ENCODE peak calls at places on chromosomes 5 and 9, in eight cellular contexts. One of them, this sample, is unnamed. For H3K4me1, the result is how much of the 10 kb centered on the place peaks cover.

GRCh38 chr5:180072556-180072955 is 997 bp upstream of the RNF130 start:
- DNase-seq in pancreas: peak
- DNase-seq in ovary: peak
- DNase-seq in mucosa of descending colon: peak
- DNase-seq in endothelial cell of umbilical vein: no peak
- DNase-seq in aorta: no peak
- DNase-seq in heart right ventricle: no peak
- DNase-seq in testis: peak
- DNase-seq in this sample: no peak

GRCh38 chr5:158543539-158544387 is 556.0 kb downstream of the EBF1 start:
- DNase-seq in pancreas: no peak
- DNase-seq in ovary: no peak
- DNase-seq in mucosa of descending colon: no peak
- DNase-seq in endothelial cell of umbilical vein: no peak
- DNase-seq in aorta: no peak
- DNase-seq in heart right ventricle: no peak
- DNase-seq in testis: no peak
- DNase-seq in this sample: no peak

GRCh38 chr9:36136277-36136893 is at the start of gene GLIPR2:
- DNase-seq in pancreas: peak
- DNase-seq in ovary: peak
- DNase-seq in mucosa of descending colon: peak
- DNase-seq in endothelial cell of umbilical vein: peak
- DNase-seq in aorta: peak
- DNase-seq in heart right ventricle: peak
- DNase-seq in testis: peak
- DNase-seq in this sample: peak

GRCh38 chr9:72661401-72662135 is 140.2 kb downstream of the TMC1 start:
- DNase-seq in pancreas: no peak
- DNase-seq in ovary: no peak
- DNase-seq in mucosa of descending colon: no peak
- DNase-seq in endothelial cell of umbilical vein: no peak
- DNase-seq in aorta: no peak
- DNase-seq in heart right ventricle: no peak
- DNase-seq in testis: no peak
- DNase-seq in this sample: no peak

GRCh38 chr9:133360400-133361393 is 4.3 kb downstream of the SURF2 start:
- DNase-seq in pancreas: peak
- DNase-seq in ovary: peak
- DNase-seq in mucosa of descending colon: peak
- DNase-seq in endothelial cell of umbilical vein: no peak
- DNase-seq in aorta: no peak
- DNase-seq in heart right ventricle: no peak
- DNase-seq in testis: no peak
- DNase-seq in this sample: no peak

GRCh38 chr5:149636861-149637246 is 55.6 kb downstream of the ARHGEF37 start:
- DNase-seq in pancreas: peak
- DNase-seq in ovary: peak
- DNase-seq in mucosa of descending colon: no peak
- DNase-seq in endothelial cell of umbilical vein: peak
- DNase-seq in aorta: peak
- DNase-seq in heart right ventricle: no peak
- DNase-seq in testis: peak
- DNase-seq in this sample: peak

GRCh38 chr5:64462391-64462790 is 43.4 kb upstream of the RGS7BP start:
- DNase-seq in pancreas: no peak
- DNase-seq in ovary: no peak
- DNase-seq in mucosa of descending colon: no peak
- DNase-seq in endothelial cell of umbilical vein: no peak
- DNase-seq in aorta: no peak
- DNase-seq in heart right ventricle: no peak
- DNase-seq in testis: no peak
- DNase-seq in this sample: no peak

GRCh38 chr9:120390637-120391190 is 189.3 kb downstream of the CDK5RAP2 start:
- DNase-seq in pancreas: no peak
- DNase-seq in ovary: no peak
- DNase-seq in mucosa of descending colon: no peak
- DNase-seq in endothelial cell of umbilical vein: no peak
- DNase-seq in aorta: no peak
- DNase-seq in heart right ventricle: no peak
- DNase-seq in testis: no peak
- DNase-seq in this sample: no peak

GRCh38 chr5:180313677-180314076 is 21.8 kb upstream of the MAPK9 start:
- DNase-seq in pancreas: peak
- DNase-seq in ovary: peak
- DNase-seq in mucosa of descending colon: peak
- DNase-seq in endothelial cell of umbilical vein: peak
- DNase-seq in aorta: peak
- DNase-seq in heart right ventricle: peak
- DNase-seq in testis: peak
- DNase-seq in this sample: no peak

GRCh38 chr5:158471179-158471924 is 612.4 kb upstream of the CLINT1 start:
- DNase-seq in pancreas: no peak
- DNase-seq in ovary: no peak
- DNase-seq in mucosa of descending colon: no peak
- DNase-seq in endothelial cell of umbilical vein: no peak
- DNase-seq in aorta: no peak
- DNase-seq in heart right ventricle: no peak
- DNase-seq in testis: no peak
- DNase-seq in this sample: no peak

GRCh38 chr9:4318741-4319140 is 18.9 kb upstream of the GLIS3 start:
- DNase-seq in pancreas: no peak
- DNase-seq in ovary: no peak
- DNase-seq in mucosa of descending colon: no peak
- DNase-seq in endothelial cell of umbilical vein: peak
- DNase-seq in aorta: no peak
- DNase-seq in heart right ventricle: no peak
- DNase-seq in testis: no peak
- DNase-seq in this sample: no peak

GRCh38 chr5:151686673-151687378 is at the start of gene SPARC:
- DNase-seq in pancreas: no peak
- DNase-seq in ovary: peak
- DNase-seq in mucosa of descending colon: peak
- DNase-seq in endothelial cell of umbilical vein: peak
- DNase-seq in aorta: peak
- DNase-seq in heart right ventricle: peak
- DNase-seq in testis: peak
- DNase-seq in this sample: peak

GRCh38 chr5:26121343-26121742 is 917.0 kb downstream of the CDH9 start:
- DNase-seq in pancreas: no peak
- DNase-seq in ovary: no peak
- DNase-seq in mucosa of descending colon: no peak
- DNase-seq in endothelial cell of umbilical vein: no peak
- DNase-seq in aorta: no peak
- DNase-seq in heart right ventricle: no peak
- DNase-seq in testis: peak
- DNase-seq in this sample: peak

GRCh38 chr5:55234171-55234700 is 828 bp upstream of the CCNO start:
- DNase-seq in pancreas: peak
- DNase-seq in ovary: peak
- DNase-seq in mucosa of descending colon: peak
- DNase-seq in endothelial cell of umbilical vein: peak
- DNase-seq in aorta: peak
- DNase-seq in heart right ventricle: peak
- DNase-seq in testis: peak
- DNase-seq in this sample: peak

GRCh38 chr5:137279631-137280236 is 219.4 kb downstream of the SPOCK1 start:
- DNase-seq in pancreas: no peak
- DNase-seq in ovary: no peak
- DNase-seq in mucosa of descending colon: no peak
- DNase-seq in endothelial cell of umbilical vein: no peak
- DNase-seq in aorta: no peak
- DNase-seq in heart right ventricle: no peak
- DNase-seq in testis: no peak
- DNase-seq in this sample: no peak

GRCh38 chr5:127281609-127282008 is 9.0 kb upstream of the MEGF10 start:
- DNase-seq in pancreas: peak
- DNase-seq in ovary: no peak
- DNase-seq in mucosa of descending colon: no peak
- DNase-seq in endothelial cell of umbilical vein: no peak
- DNase-seq in aorta: no peak
- DNase-seq in heart right ventricle: no peak
- DNase-seq in testis: no peak
- DNase-seq in this sample: no peak

GRCh38 chr9:110753734-110754231 is 85.2 kb downstream of the MUSK start:
- DNase-seq in pancreas: no peak
- DNase-seq in ovary: no peak
- DNase-seq in mucosa of descending colon: no peak
- DNase-seq in endothelial cell of umbilical vein: no peak
- DNase-seq in aorta: no peak
- DNase-seq in heart right ventricle: no peak
- DNase-seq in testis: no peak
- DNase-seq in this sample: no peak

GRCh38 chr5:139654875-139655491 is 6.8 kb downstream of the CXXC5 start:
- DNase-seq in pancreas: peak
- DNase-seq in ovary: no peak
- DNase-seq in mucosa of descending colon: peak
- DNase-seq in endothelial cell of umbilical vein: no peak
- DNase-seq in aorta: no peak
- DNase-seq in heart right ventricle: no peak
- DNase-seq in testis: no peak
- DNase-seq in this sample: no peak
- H3K4me1 ChIP-seq in pancreas: half or more
- H3K4me1 ChIP-seq in ovary: under half
- H3K4me1 ChIP-seq in mucosa of descending colon: half or more
- H3K4me1 ChIP-seq in endothelial cell of umbilical vein: under half
- H3K4me1 ChIP-seq in aorta: under half
- H3K4me1 ChIP-seq in heart right ventricle: half or more
- H3K4me1 ChIP-seq in testis: half or more
- H3K4me1 ChIP-seq in this sample: under half

GRCh38 chr5:40680741-40681350 is 1.1 kb downstream of the PTGER4 start:
- DNase-seq in pancreas: no peak
- DNase-seq in ovary: no peak
- DNase-seq in mucosa of descending colon: peak
- DNase-seq in endothelial cell of umbilical vein: peak
- DNase-seq in aorta: peak
- DNase-seq in heart right ventricle: no peak
- DNase-seq in testis: peak
- DNase-seq in this sample: no peak

GRCh38 chr5:40683351-40683750 is 3.6 kb downstream of the PTGER4 start:
- DNase-seq in pancreas: no peak
- DNase-seq in ovary: no peak
- DNase-seq in mucosa of descending colon: no peak
- DNase-seq in endothelial cell of umbilical vein: no peak
- DNase-seq in aorta: no peak
- DNase-seq in heart right ventricle: no peak
- DNase-seq in testis: no peak
- DNase-seq in this sample: no peak

GRCh38 chr5:40681351-40682311 is 1.9 kb downstream of the PTGER4 start:
- DNase-seq in pancreas: peak
- DNase-seq in ovary: no peak
- DNase-seq in mucosa of descending colon: peak
- DNase-seq in endothelial cell of umbilical vein: peak
- DNase-seq in aorta: peak
- DNase-seq in heart right ventricle: no peak
- DNase-seq in testis: peak
- DNase-seq in this sample: no peak

GRCh38 chr5:40679998-40680681 is 425 bp downstream of the PTGER4 start:
- DNase-seq in pancreas: peak
- DNase-seq in ovary: no peak
- DNase-seq in mucosa of descending colon: peak
- DNase-seq in endothelial cell of umbilical vein: no peak
- DNase-seq in aorta: peak
- DNase-seq in heart right ventricle: no peak
- DNase-seq in testis: no peak
- DNase-seq in this sample: no peak

GRCh38 chr5:40682431-40683017 is 2.8 kb downstream of the PTGER4 start:
- DNase-seq in pancreas: no peak
- DNase-seq in ovary: no peak
- DNase-seq in mucosa of descending colon: no peak
- DNase-seq in endothelial cell of umbilical vein: peak
- DNase-seq in aorta: no peak
- DNase-seq in heart right ventricle: no peak
- DNase-seq in testis: no peak
- DNase-seq in this sample: no peak
- H3K4me1 ChIP-seq in pancreas: under half
- H3K4me1 ChIP-seq in ovary: under half
- H3K4me1 ChIP-seq in mucosa of descending colon: under half
- H3K4me1 ChIP-seq in endothelial cell of umbilical vein: under half
- H3K4me1 ChIP-seq in aorta: under half
- H3K4me1 ChIP-seq in heart right ventricle: under half
- H3K4me1 ChIP-seq in testis: under half
- H3K4me1 ChIP-seq in this sample: under half

DNA sequence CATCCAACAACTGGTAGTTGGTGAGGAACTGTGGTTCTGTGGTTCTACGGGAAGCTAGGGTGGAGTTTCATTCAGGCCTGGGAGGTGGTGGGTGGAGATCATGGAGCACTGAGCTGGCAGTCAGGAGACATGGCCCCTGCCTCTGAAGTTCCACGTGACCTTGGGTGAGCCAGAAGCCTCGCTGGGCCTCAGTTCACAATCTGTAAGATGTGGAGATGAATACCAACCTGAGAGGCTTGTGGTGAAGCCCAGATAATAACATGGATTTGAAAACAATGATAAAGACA is 177.9 kb downstream of the MACROH2A1 start:
- DNase-seq in pancreas: no peak
- DNase-seq in ovary: no peak
- DNase-seq in mucosa of descending colon: no peak
- DNase-seq in endothelial cell of umbilical vein: no peak
- DNase-seq in aorta: no peak
- DNase-seq in heart right ventricle: no peak
- DNase-seq in testis: no peak
- DNase-seq in this sample: no peak
- H3K4me1 ChIP-seq in pancreas: under half
- H3K4me1 ChIP-seq in ovary: under half
- H3K4me1 ChIP-seq in mucosa of descending colon: under half
- H3K4me1 ChIP-seq in endothelial cell of umbilical vein: under half
- H3K4me1 ChIP-seq in aorta: under half
- H3K4me1 ChIP-seq in heart right ventricle: under half
- H3K4me1 ChIP-seq in testis: under half
- H3K4me1 ChIP-seq in this sample: under half

GRCh38 chr9:99249619-99250018 is 27.5 kb downstream of the SEC61B start:
- DNase-seq in pancreas: no peak
- DNase-seq in ovary: no peak
- DNase-seq in mucosa of descending colon: no peak
- DNase-seq in endothelial cell of umbilical vein: no peak
- DNase-seq in aorta: no peak
- DNase-seq in heart right ventricle: no peak
- DNase-seq in testis: no peak
- DNase-seq in this sample: no peak

GRCh38 chr9:99253772-99254431 is 31.8 kb downstream of the SEC61B start:
- DNase-seq in pancreas: peak
- DNase-seq in ovary: no peak
- DNase-seq in mucosa of descending colon: peak
- DNase-seq in endothelial cell of umbilical vein: no peak
- DNase-seq in aorta: no peak
- DNase-seq in heart right ventricle: no peak
- DNase-seq in testis: no peak
- DNase-seq in this sample: no peak

GRCh38 chr9:99251157-99251556 is 29.1 kb downstream of the SEC61B start:
- DNase-seq in pancreas: no peak
- DNase-seq in ovary: no peak
- DNase-seq in mucosa of descending colon: no peak
- DNase-seq in endothelial cell of umbilical vein: no peak
- DNase-seq in aorta: no peak
- DNase-seq in heart right ventricle: no peak
- DNase-seq in testis: no peak
- DNase-seq in this sample: no peak

GRCh38 chr9:99255651-99256050 is 33.6 kb downstream of the SEC61B start:
- DNase-seq in pancreas: no peak
- DNase-seq in ovary: no peak
- DNase-seq in mucosa of descending colon: no peak
- DNase-seq in endothelial cell of umbilical vein: no peak
- DNase-seq in aorta: no peak
- DNase-seq in heart right ventricle: no peak
- DNase-seq in testis: no peak
- DNase-seq in this sample: no peak

GRCh38 chr9:99253134-99253533 is 31.1 kb downstream of the SEC61B start:
- DNase-seq in pancreas: no peak
- DNase-seq in ovary: no peak
- DNase-seq in mucosa of descending colon: no peak
- DNase-seq in endothelial cell of umbilical vein: no peak
- DNase-seq in aorta: no peak
- DNase-seq in heart right ventricle: no peak
- DNase-seq in testis: no peak
- DNase-seq in this sample: no peak
- H3K4me1 ChIP-seq in pancreas: under half
- H3K4me1 ChIP-seq in ovary: under half
- H3K4me1 ChIP-seq in mucosa of descending colon: under half
- H3K4me1 ChIP-seq in endothelial cell of umbilical vein: under half
- H3K4me1 ChIP-seq in aorta: under half
- H3K4me1 ChIP-seq in heart right ventricle: under half
- H3K4me1 ChIP-seq in testis: under half
- H3K4me1 ChIP-seq in this sample: under half